ENCODE peak calls at places on chromosome 10, in four cellular contexts. One of them, this sample, is unnamed.

GRCh38 chr10:71217266-71218045 is 5.1 kb downstream of the UNC5B start:
- DNase-seq in neuronal stem cell: no peak
- DNase-seq in IMR-90: no peak
- DNase-seq in H9: peak; percentile 65
- DNase-seq in this sample: peak; percentile 58

GRCh38 chr10:90958781-90959180 is 37.9 kb upstream of the ANKRD1 start:
- DNase-seq in H9: no peak
- DNase-seq in neuronal stem cell: no peak
- DNase-seq in IMR-90: no peak
- DNase-seq in this sample: no peak

GRCh38 chr10:125235093-125236069 is 75.0 kb upstream of the CTBP2 start:
- DNase-seq in neuronal stem cell: no peak
- DNase-seq in IMR-90: no peak
- DNase-seq in H9: no peak
- DNase-seq in this sample: no peak

GRCh38 chr10:63757067-63757466 is 235.9 kb downstream of the REEP3 start:
- DNase-seq in H9: no peak
- DNase-seq in neuronal stem cell: no peak
- DNase-seq in IMR-90: no peak
- DNase-seq in this sample: peak; percentile 19

GRCh38 chr10:100364735-100365391 is 17.8 kb downstream of the SCD start:
- DNase-seq in IMR-90: peak; percentile 60
- DNase-seq in neuronal stem cell: no peak
- DNase-seq in H9: peak; percentile 86
- DNase-seq in this sample: peak; percentile 89

GRCh38 chr10:114458955-114459354 is 54.7 kb upstream of the AFAP1L2 start:
- DNase-seq in neuronal stem cell: no peak
- DNase-seq in H9: peak; percentile 88
- DNase-seq in IMR-90: peak; percentile 4
- DNase-seq in this sample: peak; percentile 48

GRCh38 chr10:69101451-69102095 is 13.7 kb downstream of the SRGN start:
- DNase-seq in H9: no peak
- DNase-seq in IMR-90: peak; percentile 38
- DNase-seq in neuronal stem cell: no peak
- DNase-seq in this sample: peak; percentile 9

GRCh38 chr10:12543589-12543988 is 194.2 kb downstream of the CAMK1D start:
- DNase-seq in neuronal stem cell: no peak
- DNase-seq in IMR-90: no peak
- DNase-seq in H9: no peak
- DNase-seq in this sample: no peak

GRCh38 chr10:119480667-119481066 is 61.9 kb downstream of the RGS10 start:
- DNase-seq in neuronal stem cell: no peak
- DNase-seq in IMR-90: no peak
- DNase-seq in H9: no peak
- DNase-seq in this sample: no peak

GRCh38 chr10:34262965-34263364 is 552.1 kb downstream of the PARD3 start:
- DNase-seq in H9: no peak
- DNase-seq in neuronal stem cell: no peak
- DNase-seq in IMR-90: no peak
- DNase-seq in this sample: peak; percentile 40

GRCh38 chr10:71255817-71256660 is 43.7 kb downstream of the UNC5B start:
- DNase-seq in neuronal stem cell: no peak
- DNase-seq in IMR-90: peak; percentile 91
- DNase-seq in H9: no peak
- DNase-seq in this sample: peak; percentile 82

GRCh38 chr10:47346572-47347302 is 1.4 kb upstream of the RBP3 start:
- DNase-seq in neuronal stem cell: no peak
- DNase-seq in IMR-90: no peak
- DNase-seq in H9: no peak
- DNase-seq in this sample: peak; percentile 22

GRCh38 chr10:28714401-28715053 is 37.2 kb downstream of the BAMBI start:
- DNase-seq in H9: no peak
- DNase-seq in neuronal stem cell: no peak
- DNase-seq in IMR-90: no peak
- DNase-seq in this sample: no peak

DNA sequence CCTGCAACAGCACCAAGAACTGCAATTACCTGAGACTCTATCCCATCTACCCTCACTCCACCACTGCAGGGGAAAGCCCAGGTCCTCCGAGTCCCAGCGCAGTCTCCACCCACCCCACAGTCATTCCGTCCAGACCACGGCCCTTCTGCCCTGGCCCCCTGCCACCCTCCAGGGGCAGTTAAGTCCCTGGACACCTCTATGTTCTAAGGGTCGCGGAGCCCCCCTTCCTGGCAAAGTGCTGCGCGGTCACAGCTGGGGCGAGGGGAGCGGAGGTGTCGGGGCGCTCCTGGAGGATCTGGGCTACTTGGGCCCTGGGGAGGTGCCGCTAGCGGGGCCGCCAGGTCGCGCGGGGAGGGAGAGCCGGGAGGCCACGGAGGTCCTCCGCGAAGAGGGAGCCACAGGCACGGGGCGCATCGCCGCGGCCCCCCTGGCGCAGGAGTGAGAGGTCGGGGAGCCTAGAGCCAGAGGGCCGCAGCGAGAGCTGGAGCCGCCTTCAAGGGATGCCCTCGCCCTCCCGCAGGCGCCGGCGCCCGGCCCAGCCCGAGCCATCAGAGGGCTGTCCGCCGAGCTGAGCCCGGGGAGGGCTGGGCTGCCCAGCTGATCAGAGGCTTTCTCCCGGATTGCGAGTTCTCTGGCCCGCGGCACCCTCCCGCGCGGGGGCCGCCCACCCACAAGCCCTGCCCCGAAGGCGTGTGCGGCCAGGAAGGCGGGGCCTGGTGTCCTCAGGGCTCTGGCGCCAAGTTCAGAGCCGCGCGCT is 4.2 kb upstream of the ANTXRL start:
- DNase-seq in neuronal stem cell: peak; percentile 42
- DNase-seq in H9: peak; percentile 64
- DNase-seq in IMR-90: peak; percentile 62
- DNase-seq in this sample: peak; percentile 81
- H4K91ac ChIP-seq in neuronal stem cell: no peak overlapping the region
- H4K91ac ChIP-seq in H9: no peak overlapping the region
- H4K91ac ChIP-seq in IMR-90: no peak overlapping the region
- H4K91ac ChIP-seq in this sample: no peak overlapping the region

GRCh38 chr10:3774018-3774813 is 10.8 kb downstream of the KLF6 start:
- DNase-seq in H9: peak; percentile 26
- DNase-seq in IMR-90: peak; percentile 70
- DNase-seq in neuronal stem cell: no peak
- DNase-seq in this sample: peak; percentile 91
- H3K9ac ChIP-seq in H9: no peak overlapping the region
- H3K9ac ChIP-seq in IMR-90: no peak overlapping the region
- H3K9ac ChIP-seq in neuronal stem cell: no peak overlapping the region
- H3K9ac ChIP-seq in this sample: peak overlapping the region; percentile 100

GRCh38 chr10:191703-192518 is 56.7 kb downstream of the ZMYND11 start:
- DNase-seq in IMR-90: peak; percentile 75
- DNase-seq in H9: no peak
- DNase-seq in neuronal stem cell: no peak
- DNase-seq in this sample: peak; percentile 47
- H4K91ac ChIP-seq in IMR-90: no peak overlapping the region
- H4K91ac ChIP-seq in H9: no peak overlapping the region
- H4K91ac ChIP-seq in neuronal stem cell: no peak overlapping the region
- H4K91ac ChIP-seq in this sample: no peak overlapping the region

GRCh38 chr10:49089152-49089788 is 26.1 kb downstream of the VSTM4 start:
- DNase-seq in neuronal stem cell: no peak
- DNase-seq in H9: no peak
- DNase-seq in IMR-90: no peak
- DNase-seq in this sample: no peak

GRCh38 chr10:49092477-49092876 is 22.8 kb downstream of the VSTM4 start:
- DNase-seq in IMR-90: no peak
- DNase-seq in H9: peak; percentile 10
- DNase-seq in neuronal stem cell: no peak
- DNase-seq in this sample: no peak

GRCh38 chr10:49091450-49092210 is 23.7 kb downstream of the VSTM4 start:
- DNase-seq in neuronal stem cell: no peak
- DNase-seq in IMR-90: no peak
- DNase-seq in H9: no peak
- DNase-seq in this sample: no peak

GRCh38 chr10:49089789-49090595 is 25.3 kb downstream of the VSTM4 start:
- DNase-seq in neuronal stem cell: no peak
- DNase-seq in H9: no peak
- DNase-seq in IMR-90: peak; percentile 45
- DNase-seq in this sample: peak; percentile 0

GRCh38 chr10:49090696-49091338 is 24.5 kb downstream of the VSTM4 start:
- DNase-seq in H9: no peak
- DNase-seq in neuronal stem cell: no peak
- DNase-seq in IMR-90: no peak
- DNase-seq in this sample: no peak
- H3K9ac ChIP-seq in H9: no peak overlapping the region
- H3K9ac ChIP-seq in neuronal stem cell: no peak overlapping the region
- H3K9ac ChIP-seq in IMR-90: no peak overlapping the region
- H3K9ac ChIP-seq in this sample: no peak overlapping the region

DNA sequence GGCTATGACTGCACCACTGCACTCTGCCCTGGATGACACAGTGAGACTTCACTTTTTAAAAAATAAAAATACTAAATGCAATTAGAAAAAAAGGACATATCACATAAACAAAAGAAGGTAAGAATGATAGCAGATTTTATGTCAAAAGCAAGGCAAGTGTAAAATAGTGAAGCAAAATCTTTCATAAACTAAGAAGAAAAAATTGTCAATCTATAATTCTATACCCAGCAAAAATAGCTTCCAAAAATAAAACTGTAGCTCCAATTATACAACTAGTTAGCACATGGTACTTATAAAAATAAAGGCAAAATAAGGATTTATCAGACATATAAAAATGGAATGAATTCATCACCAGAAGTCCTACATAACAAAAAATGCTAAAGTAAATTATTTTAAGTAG is 85.4 kb upstream of the SVIL start:
- DNase-seq in neuronal stem cell: no peak
- DNase-seq in IMR-90: no peak
- DNase-seq in H9: no peak
- DNase-seq in this sample: no peak
- H4K91ac ChIP-seq in neuronal stem cell: no peak overlapping the region
- H4K91ac ChIP-seq in IMR-90: no peak overlapping the region
- H4K91ac ChIP-seq in H9: no peak overlapping the region
- H4K91ac ChIP-seq in this sample: no peak overlapping the region

GRCh38 chr10:93079663-93080349 is 6.1 kb downstream of the CYP26A1 start:
- DNase-seq in neuronal stem cell: no peak
- DNase-seq in H9: no peak
- DNase-seq in IMR-90: no peak
- DNase-seq in this sample: no peak
- H3K9ac ChIP-seq in neuronal stem cell: no peak overlapping the region
- H3K9ac ChIP-seq in H9: no peak overlapping the region
- H3K9ac ChIP-seq in IMR-90: no peak overlapping the region
- H3K9ac ChIP-seq in this sample: peak overlapping the region; percentile 37